ENCODE peak calls at places on chromosomes 5 and 9, in five cellular contexts. One of them, this sample, is unnamed. For H3K27me3, the result is how much of the 10 kb centered on the place peaks cover.

GRCh38 chr5:80408475-80408875 is 611 bp downstream of the ZFYVE16 start:
- DNase-seq in endothelial cell of umbilical vein: peak
- DNase-seq in HL-60: no peak
- DNase-seq in suprapubic skin: peak
- DNase-seq in HepG2: peak
- DNase-seq in this sample: no peak

GRCh38 chr5:17190242-17190778 is 27.1 kb upstream of the BASP1 start:
- DNase-seq in HL-60: no peak
- DNase-seq in suprapubic skin: no peak
- DNase-seq in endothelial cell of umbilical vein: peak
- DNase-seq in HepG2: peak
- DNase-seq in this sample: peak

GRCh38 chr5:123035950-123036390 is 555 bp downstream of the PPIC start:
- DNase-seq in HepG2: peak
- DNase-seq in endothelial cell of umbilical vein: peak
- DNase-seq in HL-60: no peak
- DNase-seq in suprapubic skin: peak
- DNase-seq in this sample: peak

GRCh38 chr9:110765926-110766325 is 97.3 kb downstream of the MUSK start:
- DNase-seq in suprapubic skin: no peak
- DNase-seq in HepG2: no peak
- DNase-seq in endothelial cell of umbilical vein: no peak
- DNase-seq in HL-60: no peak
- DNase-seq in this sample: no peak

GRCh38 chr9:126160854-126161329 is 165.7 kb upstream of the MVB12B start:
- DNase-seq in HepG2: no peak
- DNase-seq in HL-60: no peak
- DNase-seq in suprapubic skin: no peak
- DNase-seq in endothelial cell of umbilical vein: no peak
- DNase-seq in this sample: no peak

GRCh38 chr5:55866934-55867333 is 15.8 kb downstream of the IL31RA start:
- DNase-seq in HepG2: no peak
- DNase-seq in endothelial cell of umbilical vein: no peak
- DNase-seq in suprapubic skin: no peak
- DNase-seq in HL-60: no peak
- DNase-seq in this sample: no peak

GRCh38 chr9:128203024-128203841 is at the start of gene DNM1:
- DNase-seq in HL-60: peak
- DNase-seq in endothelial cell of umbilical vein: peak
- DNase-seq in HepG2: no peak
- DNase-seq in suprapubic skin: no peak
- DNase-seq in this sample: peak

GRCh38 chr5:177303925-177304391 is 359 bp downstream of the PRELID1 start:
- DNase-seq in HL-60: no peak
- DNase-seq in endothelial cell of umbilical vein: peak
- DNase-seq in HepG2: no peak
- DNase-seq in suprapubic skin: no peak
- DNase-seq in this sample: no peak

GRCh38 chr9:94812343-94812742 is 85.8 kb downstream of the AOPEP start:
- DNase-seq in endothelial cell of umbilical vein: peak
- DNase-seq in HepG2: no peak
- DNase-seq in HL-60: no peak
- DNase-seq in suprapubic skin: no peak
- DNase-seq in this sample: no peak

GRCh38 chr9:106915851-106916250 is 52.9 kb downstream of the ZNF462 start:
- DNase-seq in endothelial cell of umbilical vein: no peak
- DNase-seq in HepG2: no peak
- DNase-seq in HL-60: no peak
- DNase-seq in suprapubic skin: no peak
- DNase-seq in this sample: no peak

GRCh38 chr9:106918825-106919509 is 56.0 kb downstream of the ZNF462 start:
- DNase-seq in suprapubic skin: no peak
- DNase-seq in HL-60: no peak
- DNase-seq in endothelial cell of umbilical vein: no peak
- DNase-seq in HepG2: no peak
- DNase-seq in this sample: no peak

GRCh38 chr9:106920091-106920490 is 57.1 kb downstream of the ZNF462 start:
- DNase-seq in HL-60: no peak
- DNase-seq in suprapubic skin: no peak
- DNase-seq in endothelial cell of umbilical vein: no peak
- DNase-seq in HepG2: no peak
- DNase-seq in this sample: no peak

GRCh38 chr9:106913276-106913675 is 50.3 kb downstream of the ZNF462 start:
- DNase-seq in HL-60: no peak
- DNase-seq in HepG2: no peak
- DNase-seq in suprapubic skin: no peak
- DNase-seq in endothelial cell of umbilical vein: no peak
- DNase-seq in this sample: no peak

GRCh38 chr9:106916491-106917235 is 53.7 kb downstream of the ZNF462 start:
- DNase-seq in suprapubic skin: no peak
- DNase-seq in HL-60: no peak
- DNase-seq in HepG2: peak
- DNase-seq in endothelial cell of umbilical vein: peak
- DNase-seq in this sample: peak
- TF ChIP-seq POLR2AphosphoS5 in suprapubic skin: no peak
- TF ChIP-seq POLR2AphosphoS5 in HL-60: no peak
- TF ChIP-seq POLR2AphosphoS5 in HepG2: no peak
- TF ChIP-seq POLR2AphosphoS5 in endothelial cell of umbilical vein: peak
- TF ChIP-seq POLR2AphosphoS5 in this sample: no peak

DNA sequence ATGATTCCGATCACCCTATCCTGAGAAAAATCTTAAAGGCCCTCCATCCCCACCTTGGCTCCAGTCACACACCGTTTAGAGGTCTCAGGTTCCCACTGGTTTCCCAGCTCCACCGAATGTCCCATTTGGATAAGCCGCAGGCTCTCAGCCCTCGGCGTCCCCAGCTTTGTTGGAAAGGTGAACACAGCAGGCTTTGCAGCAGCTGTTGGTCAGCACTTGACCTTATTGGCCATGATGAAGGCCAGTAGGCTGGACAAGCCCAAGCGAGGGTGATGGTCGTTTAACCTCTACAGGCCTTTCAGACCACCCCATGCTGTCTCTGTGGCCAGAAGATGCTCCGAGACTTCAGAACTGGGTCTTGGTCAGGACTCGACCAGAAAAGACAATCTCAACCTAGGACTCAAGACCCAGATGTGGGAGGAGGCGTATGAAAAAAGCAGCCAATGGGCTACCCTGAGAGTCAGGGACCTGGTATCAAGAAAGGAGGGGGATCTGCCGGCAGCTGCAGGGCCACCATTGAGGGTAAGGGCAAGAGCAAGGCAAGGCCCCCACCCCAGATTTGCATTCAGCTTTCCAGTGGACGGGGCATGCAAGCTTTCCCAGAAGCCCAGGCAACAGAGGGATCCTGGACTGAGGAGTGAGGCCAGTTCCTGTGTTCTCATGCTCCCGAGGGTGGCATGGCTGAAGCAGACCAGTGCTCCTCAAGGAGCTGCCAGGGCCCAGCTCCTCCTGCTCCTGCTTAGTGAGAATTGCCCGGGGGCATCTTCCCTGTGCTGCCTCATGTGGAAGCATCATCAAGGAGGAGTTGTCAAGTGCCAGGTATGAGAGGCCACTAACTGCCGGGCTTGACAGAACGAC is 13.4 kb downstream of the UBE2QL1 start:
- DNase-seq in suprapubic skin: no peak
- DNase-seq in endothelial cell of umbilical vein: no peak
- DNase-seq in HL-60: no peak
- DNase-seq in HepG2: no peak
- DNase-seq in this sample: no peak
- H3K27me3 ChIP-seq in suprapubic skin: under half
- H3K27me3 ChIP-seq in endothelial cell of umbilical vein: under half
- H3K27me3 ChIP-seq in HL-60: under half
- H3K27me3 ChIP-seq in HepG2: under half
- H3K27me3 ChIP-seq in this sample: under half

DNA sequence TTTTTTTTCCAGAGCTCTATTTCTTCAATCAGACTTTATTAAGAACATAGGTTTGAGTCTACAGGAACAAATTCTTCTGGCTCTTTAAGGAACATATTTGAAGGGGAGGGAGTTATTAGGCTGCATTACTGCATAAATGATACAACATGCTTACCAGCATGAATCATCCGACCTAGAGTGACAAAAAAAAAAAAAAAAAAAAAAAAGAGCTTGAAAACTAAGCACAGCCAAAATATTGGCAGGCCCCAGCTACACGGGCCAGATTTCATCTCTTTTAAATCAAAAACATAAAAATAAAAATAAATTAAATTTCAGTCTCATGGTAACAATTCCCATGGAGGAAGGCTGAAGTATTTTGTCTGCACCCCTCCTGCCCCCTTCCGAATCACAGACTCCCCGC is 26.3 kb downstream of the MSX2 start:
- DNase-seq in endothelial cell of umbilical vein: no peak
- DNase-seq in suprapubic skin: no peak
- DNase-seq in HL-60: no peak
- DNase-seq in HepG2: no peak
- DNase-seq in this sample: no peak
- H3K4me3 ChIP-seq in endothelial cell of umbilical vein: no peak
- H3K4me3 ChIP-seq in suprapubic skin: peak
- H3K4me3 ChIP-seq in HL-60: no peak
- H3K4me3 ChIP-seq in HepG2: no peak
- H3K4me3 ChIP-seq in this sample: peak

DNA sequence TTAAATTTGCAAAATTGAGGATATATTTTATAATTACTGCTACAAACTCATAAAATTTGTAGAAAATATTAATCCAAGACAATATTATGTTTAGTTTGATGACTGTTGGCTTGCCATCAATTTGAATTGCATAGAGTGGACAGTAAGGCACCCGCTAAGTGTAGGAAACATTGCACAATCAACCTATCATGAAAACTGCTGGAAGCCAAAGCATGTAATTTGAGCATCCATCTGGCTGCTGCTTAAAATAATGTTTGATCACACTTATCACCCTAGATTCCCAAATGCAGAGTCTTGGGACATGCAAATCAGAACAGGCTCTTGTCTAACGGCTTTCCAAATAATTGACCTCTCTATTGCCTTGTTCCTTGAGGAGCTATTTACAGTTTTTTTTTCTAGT is 342.0 kb downstream of the PRR16 start:
- DNase-seq in HepG2: no peak
- DNase-seq in suprapubic skin: no peak
- DNase-seq in HL-60: no peak
- DNase-seq in endothelial cell of umbilical vein: no peak
- DNase-seq in this sample: no peak
- TF ChIP-seq POLR2AphosphoS5 in HepG2: no peak
- TF ChIP-seq POLR2AphosphoS5 in suprapubic skin: no peak
- TF ChIP-seq POLR2AphosphoS5 in HL-60: no peak
- TF ChIP-seq POLR2AphosphoS5 in endothelial cell of umbilical vein: no peak
- TF ChIP-seq POLR2AphosphoS5 in this sample: no peak

DNA sequence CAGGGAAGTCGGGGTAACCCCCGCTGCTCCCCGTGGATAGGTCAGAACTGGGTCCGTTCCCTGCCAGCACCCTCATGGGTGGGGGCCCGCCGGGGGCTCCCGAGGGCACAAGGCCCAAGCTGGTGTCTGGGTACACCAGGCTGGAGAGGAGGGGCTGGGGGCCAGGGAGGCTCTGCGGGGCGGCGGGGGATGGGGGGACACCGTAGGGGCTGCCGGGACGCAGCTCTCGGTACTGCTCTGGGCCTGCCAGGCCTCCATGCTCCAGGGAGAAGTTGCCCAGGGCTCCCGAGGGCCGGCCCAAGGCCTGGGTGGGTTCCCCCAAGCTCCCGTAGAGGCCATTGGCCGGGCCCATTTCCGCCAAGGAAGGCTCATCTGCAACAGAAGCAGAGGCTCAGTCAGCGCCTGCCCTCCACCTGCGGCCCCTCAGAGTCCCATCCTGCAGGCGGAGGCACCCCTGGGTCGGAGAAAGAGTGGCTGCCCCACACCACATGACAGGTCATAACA is 7.5 kb downstream of the LHX3 start:
- DNase-seq in endothelial cell of umbilical vein: no peak
- DNase-seq in HepG2: no peak
- DNase-seq in HL-60: no peak
- DNase-seq in suprapubic skin: no peak
- DNase-seq in this sample: no peak
- H3K27me3 ChIP-seq in endothelial cell of umbilical vein: half or more
- H3K27me3 ChIP-seq in HepG2: half or more
- H3K27me3 ChIP-seq in HL-60: half or more
- H3K27me3 ChIP-seq in suprapubic skin: half or more
- H3K27me3 ChIP-seq in this sample: half or more

DNA sequence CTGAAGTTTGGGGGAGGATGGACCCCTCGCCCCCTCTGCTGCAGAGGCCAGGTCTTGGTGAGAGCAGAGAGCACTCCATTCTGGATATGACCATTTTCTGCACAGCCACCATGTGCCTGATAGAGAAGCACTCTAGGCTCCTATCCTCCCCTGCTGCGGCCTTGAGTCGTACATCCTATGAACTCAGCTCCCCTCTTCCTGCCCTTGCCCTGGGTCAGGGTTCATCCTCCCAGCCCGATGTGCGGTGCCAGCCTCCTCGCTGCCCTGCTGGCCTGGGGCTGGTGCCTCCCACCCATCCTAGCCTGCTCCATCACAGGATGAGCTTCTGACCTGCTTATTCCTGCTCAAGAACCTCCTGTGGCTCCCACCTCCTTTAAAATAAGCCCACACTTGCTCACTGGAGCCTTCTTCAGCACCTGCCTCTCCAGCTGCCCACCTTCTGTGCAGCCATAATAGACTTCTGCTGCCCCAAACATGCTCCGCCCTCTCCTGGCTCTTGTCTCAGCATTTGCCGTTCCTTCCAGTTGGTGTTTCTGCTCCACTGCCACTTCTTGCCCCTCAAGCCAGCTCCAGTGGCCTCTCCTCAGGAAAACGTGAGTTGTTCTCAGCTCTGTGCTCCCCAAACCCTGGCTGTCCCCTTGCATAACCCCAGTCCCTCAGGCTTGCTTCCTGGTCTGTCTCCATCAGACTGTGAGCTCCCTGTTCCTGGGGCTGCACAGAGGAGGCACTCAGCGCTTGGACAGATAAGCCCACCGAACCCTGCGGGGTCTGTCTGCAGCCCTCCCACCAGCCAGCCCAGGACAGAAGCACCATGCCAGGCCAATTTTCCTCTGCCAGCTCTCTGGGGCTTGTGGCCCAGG is 22.3 kb upstream of the TTLL11 start:
- DNase-seq in suprapubic skin: no peak
- DNase-seq in HepG2: no peak
- DNase-seq in HL-60: no peak
- DNase-seq in endothelial cell of umbilical vein: no peak
- DNase-seq in this sample: no peak
- H3K4me3 ChIP-seq in suprapubic skin: no peak
- H3K4me3 ChIP-seq in HepG2: no peak
- H3K4me3 ChIP-seq in HL-60: no peak
- H3K4me3 ChIP-seq in endothelial cell of umbilical vein: no peak
- H3K4me3 ChIP-seq in this sample: no peak

GRCh38 chr9:131274674-131275331 is 1.5 kb downstream of the FAM78A start:
- DNase-seq in endothelial cell of umbilical vein: peak
- DNase-seq in HL-60: no peak
- DNase-seq in HepG2: no peak
- DNase-seq in suprapubic skin: no peak
- DNase-seq in this sample: no peak

GRCh38 chr9:131272212-131272611 is 4.1 kb downstream of the FAM78A start:
- DNase-seq in endothelial cell of umbilical vein: no peak
- DNase-seq in HL-60: no peak
- DNase-seq in suprapubic skin: no peak
- DNase-seq in HepG2: no peak
- DNase-seq in this sample: no peak

GRCh38 chr9:131273791-131274673 is 2.3 kb downstream of the FAM78A start:
- DNase-seq in suprapubic skin: no peak
- DNase-seq in endothelial cell of umbilical vein: peak
- DNase-seq in HepG2: no peak
- DNase-seq in HL-60: peak
- DNase-seq in this sample: no peak

GRCh38 chr9:131271506-131271931 is 4.8 kb downstream of the FAM78A start:
- DNase-seq in HepG2: no peak
- DNase-seq in suprapubic skin: no peak
- DNase-seq in endothelial cell of umbilical vein: no peak
- DNase-seq in HL-60: peak
- DNase-seq in this sample: no peak

GRCh38 chr9:131273146-131273545 is 3.2 kb downstream of the FAM78A start:
- DNase-seq in endothelial cell of umbilical vein: peak
- DNase-seq in HL-60: peak
- DNase-seq in suprapubic skin: no peak
- DNase-seq in HepG2: no peak
- DNase-seq in this sample: no peak
- TF ChIP-seq POLR2AphosphoS5 in endothelial cell of umbilical vein: peak
- TF ChIP-seq POLR2AphosphoS5 in HL-60: no peak
- TF ChIP-seq POLR2AphosphoS5 in suprapubic skin: no peak
- TF ChIP-seq POLR2AphosphoS5 in HepG2: no peak
- TF ChIP-seq POLR2AphosphoS5 in this sample: no peak